ENCODE peak calls at places on chromosome 13, in eight cellular contexts. R is NT2/D1, X is astrocyte of the spinal cord, T is uterus, L is AG04450, Y is heart left ventricle, D is heart right ventricle, H is BJ. M is an unnamed sample.

GRCh38 chr13:39676315-39676876 is 20.9 kb downstream of the COG6 start:
- DNase-seq in R (peak; percentile 15), X (peak; percentile 62), T (peak; percentile 23), L (no peak), Y (no peak), D (no peak), H (no peak), M (peak; percentile 75)

GRCh38 chr13:80030491-80030890 is 310.4 kb downstream of the SPRY2 start:
- DNase-seq in R (no peak), X (no peak), T (no peak), L (no peak), Y (no peak), D (no peak), H (no peak), M (no peak)

GRCh38 chr13:88908896-88909535 is 1237.8 kb downstream of the SLITRK5 start:
- DNase-seq in R (no peak), X (no peak), T (no peak), L (no peak), Y (no peak), D (no peak), H (no peak), M (no peak)

GRCh38 chr13:44908266-44908665 is 81.0 kb downstream of the NUFIP1 start:
- DNase-seq in R (no peak), X (no peak), T (no peak), L (no peak), Y (no peak), D (no peak), H (no peak), M (no peak)

GRCh38 chr13:78323848-78324247 is 279.5 kb downstream of the POU4F1 start:
- DNase-seq in R (no peak), X (no peak), T (no peak), L (no peak), Y (no peak), D (no peak), H (no peak), M (no peak)

GRCh38 chr13:43878897-43879322 is 630 bp downstream of the CCDC122 start:
- DNase-seq in R (no peak), X (peak; percentile 67), T (peak; percentile 63), L (peak; percentile 26), Y (peak; percentile 90), D (peak; percentile 78), H (peak; percentile 45), M (peak; percentile 64)

GRCh38 chr13:113158946-113159345 is 498 bp downstream of the PROZ start:
- DNase-seq in R (no peak), X (no peak), T (no peak), L (no peak), Y (no peak), D (no peak), H (no peak), M (no peak)

GRCh38 chr13:52665325-52665724 is 12.7 kb downstream of the SUGT1 start:
- DNase-seq in R (no peak), X (peak; percentile 28), T (no peak), L (no peak), Y (no peak), D (no peak), H (no peak), M (peak; percentile 36)

GRCh38 chr13:96991072-96991471 is 3.2 kb downstream of the OXGR1 start:
- DNase-seq in R (no peak), X (no peak), T (no peak), L (no peak), Y (no peak), D (no peak), H (no peak), M (no peak)

GRCh38 chr13:62544928-62545327 is 1129.3 kb upstream of the PCDH20 start:
- DNase-seq in R (no peak), X (no peak), T (no peak), L (no peak), Y (no peak), D (no peak), H (no peak), M (no peak)
- H3K4me3 ChIP-seq in R (no peak overlapping the region), X (no peak overlapping the region), T (no peak overlapping the region), L (no peak overlapping the region), Y (no peak overlapping the region), D (no peak overlapping the region), H (no peak overlapping the region), M (no peak overlapping the region)

GRCh38 chr13:109998030-109998429 is 211.6 kb upstream of the IRS2 start:
- DNase-seq in R (no peak), X (no peak), T (no peak), L (no peak), Y (no peak), D (no peak), H (no peak), M (no peak)
- H3K4me3 ChIP-seq in R (no peak overlapping the region), X (no peak overlapping the region), T (no peak overlapping the region), L (no peak overlapping the region), Y (no peak overlapping the region), D (no peak overlapping the region), H (no peak overlapping the region), M (no peak overlapping the region)

GRCh38 chr13:51646041-51646670 is 61.9 kb downstream of the WDFY2 start:
- DNase-seq in R (no peak), X (no peak), T (no peak), L (no peak), Y (no peak), D (no peak), H (no peak), M (no peak)

GRCh38 chr13:51643882-51644281 is 59.6 kb downstream of the WDFY2 start:
- DNase-seq in R (no peak), X (peak; percentile 94), T (no peak), L (peak; percentile 79), Y (no peak), D (no peak), H (peak; percentile 64), M (peak; percentile 90)

GRCh38 chr13:51645154-51645650 is 60.9 kb downstream of the WDFY2 start:
- DNase-seq in R (no peak), X (peak; percentile 86), T (no peak), L (no peak), Y (no peak), D (no peak), H (peak; percentile 46), M (peak; percentile 74)

GRCh38 chr13:51644649-51645048 is 60.4 kb downstream of the WDFY2 start:
- DNase-seq in R (no peak), X (peak; percentile 68), T (no peak), L (no peak), Y (no peak), D (no peak), H (no peak), M (peak; percentile 42)

GRCh38 chr13:51643114-51643881 is 59.0 kb downstream of the WDFY2 start:
- DNase-seq in R (peak; percentile 22), X (peak; percentile 89), T (no peak), L (peak; percentile 63), Y (no peak), D (no peak), H (peak; percentile 85), M (peak; percentile 81)
- H3K4me3 ChIP-seq in R (no peak overlapping the region), X (no peak overlapping the region), T (no peak overlapping the region), L (no peak overlapping the region), Y (no peak overlapping the region), D (no peak overlapping the region), H (no peak overlapping the region), M (no peak overlapping the region)

GRCh38 chr13:32905063-32905863 is 111.0 kb upstream of the KL start:
- DNase-seq in R (no peak), X (no peak), T (no peak), L (no peak), Y (no peak), D (no peak), H (no peak), M (no peak)

GRCh38 chr13:32902898-32903297 is 113.3 kb upstream of the KL start:
- DNase-seq in R (peak; percentile 27), X (peak; percentile 49), T (peak; percentile 39), L (no peak), Y (peak; percentile 83), D (peak; percentile 79), H (no peak), M (peak; percentile 71)

GRCh38 chr13:32904271-32904670 is 112.0 kb upstream of the KL start:
- DNase-seq in R (no peak), X (no peak), T (no peak), L (no peak), Y (no peak), D (no peak), H (no peak), M (peak; percentile 47)

GRCh38 chr13:32903720-32904119 is 112.5 kb upstream of the KL start:
- DNase-seq in R (no peak), X (no peak), T (no peak), L (no peak), Y (no peak), D (no peak), H (no peak), M (peak; percentile 44)

DNA sequence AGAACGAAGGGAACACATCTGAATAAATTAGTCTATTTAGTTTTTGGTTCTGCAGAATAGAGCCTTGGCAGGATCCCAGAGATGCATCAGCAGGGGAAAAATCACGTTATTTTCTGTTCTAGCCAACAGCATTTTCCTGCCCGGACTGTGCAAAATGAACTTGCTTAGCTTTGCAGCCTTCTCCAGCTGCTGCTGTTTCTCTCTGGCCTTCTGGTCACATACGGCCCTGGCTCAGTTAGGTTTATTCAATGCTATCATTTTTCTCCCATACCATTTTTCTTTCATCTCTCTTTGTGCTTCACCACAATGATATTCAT is 110.4 kb upstream of the KL start:
- DNase-seq in R (no peak), X (peak; percentile 23), T (peak; percentile 44), L (no peak), Y (no peak), D (no peak), H (no peak), M (peak; percentile 64)
- H3K4me3 ChIP-seq in R (no peak overlapping the region), X (no peak overlapping the region), T (no peak overlapping the region), L (no peak overlapping the region), Y (no peak overlapping the region), D (no peak overlapping the region), H (no peak overlapping the region), M (no peak overlapping the region)